ENCODE peak calls at places on chromosomes 6 and 20, in four cellular contexts. One of them, this sample, is unnamed.

GRCh38 chr20:58481541-58482021 is 33.6 kb downstream of the APCDD1L start:
- DNase-seq in neural progenitor cell: peak
- DNase-seq in upper lobe of right lung: no peak
- DNase-seq in suprapubic skin: peak
- DNase-seq in this sample: peak

GRCh38 chr6:17851001-17851719 is 136.3 kb downstream of the KIF13A start:
- DNase-seq in neural progenitor cell: no peak
- DNase-seq in upper lobe of right lung: no peak
- DNase-seq in suprapubic skin: no peak
- DNase-seq in this sample: no peak

GRCh38 chr6:94478178-94479140 is 1059.1 kb upstream of the EPHA7 start:
- DNase-seq in neural progenitor cell: peak
- DNase-seq in upper lobe of right lung: no peak
- DNase-seq in suprapubic skin: no peak
- DNase-seq in this sample: no peak

GRCh38 chr6:130615816-130616215 is 211.4 kb upstream of the SMLR1 start:
- DNase-seq in neural progenitor cell: no peak
- DNase-seq in upper lobe of right lung: no peak
- DNase-seq in suprapubic skin: no peak
- DNase-seq in this sample: no peak

GRCh38 chr20:2816030-2816582 is at the start of gene TMEM239:
- DNase-seq in neural progenitor cell: no peak
- DNase-seq in upper lobe of right lung: no peak
- DNase-seq in suprapubic skin: peak
- DNase-seq in this sample: no peak

GRCh38 chr6:122947355-122947754 is 48.7 kb upstream of the CLVS2 start:
- DNase-seq in neural progenitor cell: peak
- DNase-seq in upper lobe of right lung: no peak
- DNase-seq in suprapubic skin: no peak
- DNase-seq in this sample: peak

GRCh38 chr20:54368578-54368977 is 106.8 kb upstream of the DOK5 start:
- DNase-seq in neural progenitor cell: no peak
- DNase-seq in upper lobe of right lung: no peak
- DNase-seq in suprapubic skin: no peak
- DNase-seq in this sample: no peak

GRCh38 chr20:41249781-41250281 is 67.7 kb downstream of the ZHX3 start:
- DNase-seq in neural progenitor cell: peak
- DNase-seq in upper lobe of right lung: no peak
- DNase-seq in suprapubic skin: no peak
- DNase-seq in this sample: peak

GRCh38 chr6:1903780-1904493 is 294.2 kb downstream of the FOXC1 start:
- DNase-seq in neural progenitor cell: peak
- DNase-seq in upper lobe of right lung: no peak
- DNase-seq in suprapubic skin: no peak
- DNase-seq in this sample: no peak

GRCh38 chr6:42769051-42769450 is 12.8 kb upstream of the BICRAL start:
- DNase-seq in neural progenitor cell: peak
- DNase-seq in upper lobe of right lung: no peak
- DNase-seq in suprapubic skin: no peak
- DNase-seq in this sample: no peak

GRCh38 chr6:54730767-54731665 is 115.6 kb upstream of the FAM83B start:
- DNase-seq in neural progenitor cell: no peak
- DNase-seq in upper lobe of right lung: no peak
- DNase-seq in suprapubic skin: no peak
- DNase-seq in this sample: no peak

GRCh38 chr6:144661101-144661806 is 376.1 kb downstream of the UTRN start:
- DNase-seq in neural progenitor cell: peak
- DNase-seq in upper lobe of right lung: no peak
- DNase-seq in suprapubic skin: no peak
- DNase-seq in this sample: no peak

GRCh38 chr20:1946762-1947534 is 46.9 kb downstream of the PDYN start:
- DNase-seq in neural progenitor cell: peak
- DNase-seq in upper lobe of right lung: no peak
- DNase-seq in suprapubic skin: peak
- DNase-seq in this sample: no peak

GRCh38 chr6:136783495-136784270 is 8.6 kb downstream of the MAP3K5 start:
- DNase-seq in neural progenitor cell: no peak
- DNase-seq in upper lobe of right lung: peak
- DNase-seq in suprapubic skin: no peak
- DNase-seq in this sample: no peak

GRCh38 chr20:63334356-63334755 is 26.8 kb downstream of the CHRNA4 start:
- DNase-seq in neural progenitor cell: no peak
- DNase-seq in upper lobe of right lung: no peak
- DNase-seq in suprapubic skin: no peak
- DNase-seq in this sample: no peak

GRCh38 chr6:105318660-105319059 is 84.2 kb downstream of the PREP start:
- DNase-seq in neural progenitor cell: no peak
- DNase-seq in upper lobe of right lung: no peak
- DNase-seq in suprapubic skin: no peak
- DNase-seq in this sample: peak

GRCh38 chr6:43383021-43383667 is 13.7 kb upstream of the ZNF318 start:
- DNase-seq in neural progenitor cell: no peak
- DNase-seq in upper lobe of right lung: no peak
- DNase-seq in suprapubic skin: no peak
- DNase-seq in this sample: peak

GRCh38 chr20:44113642-44113945 is 73.4 kb downstream of the JPH2 start:
- DNase-seq in neural progenitor cell: no peak
- DNase-seq in upper lobe of right lung: no peak
- DNase-seq in suprapubic skin: no peak
- DNase-seq in this sample: no peak

GRCh38 chr20:325043-325888 is at the start of gene SOX12:
- DNase-seq in neural progenitor cell: peak
- DNase-seq in upper lobe of right lung: peak
- DNase-seq in suprapubic skin: peak
- DNase-seq in this sample: peak

GRCh38 chr6:40436685-40437604 is 150.2 kb downstream of the LRFN2 start:
- DNase-seq in neural progenitor cell: no peak
- DNase-seq in upper lobe of right lung: no peak
- DNase-seq in suprapubic skin: no peak
- DNase-seq in this sample: peak

GRCh38 chr6:118783931-118784528 is 109.9 kb upstream of the ASF1A start:
- DNase-seq in neural progenitor cell: no peak
- DNase-seq in upper lobe of right lung: no peak
- DNase-seq in suprapubic skin: no peak
- DNase-seq in this sample: no peak

GRCh38 chr20:55057779-55058415 is 582.5 kb downstream of the DOK5 start:
- DNase-seq in neural progenitor cell: no peak
- DNase-seq in upper lobe of right lung: no peak
- DNase-seq in suprapubic skin: no peak
- DNase-seq in this sample: no peak

GRCh38 chr6:43286995-43287716 is 10.9 kb upstream of the SLC22A7 start:
- DNase-seq in neural progenitor cell: peak
- DNase-seq in upper lobe of right lung: no peak
- DNase-seq in suprapubic skin: no peak
- DNase-seq in this sample: no peak

GRCh38 chr20:50308513-50309279 is 118.1 kb downstream of the CEBPB start:
- DNase-seq in neural progenitor cell: peak
- DNase-seq in upper lobe of right lung: peak
- DNase-seq in suprapubic skin: peak
- DNase-seq in this sample: peak
- TF ChIP-seq CTCF in neural progenitor cell: peak
- TF ChIP-seq CTCF in upper lobe of right lung: peak
- TF ChIP-seq CTCF in suprapubic skin: no peak
- TF ChIP-seq CTCF in this sample: peak

GRCh38 chr6:146901940-146902816 is 302.0 kb upstream of the STXBP5 start:
- DNase-seq in neural progenitor cell: no peak
- DNase-seq in upper lobe of right lung: no peak
- DNase-seq in suprapubic skin: no peak
- DNase-seq in this sample: peak
- TF ChIP-seq CTCF in neural progenitor cell: no peak
- TF ChIP-seq CTCF in upper lobe of right lung: peak
- TF ChIP-seq CTCF in suprapubic skin: no peak
- TF ChIP-seq CTCF in this sample: peak

GRCh38 chr20:9506964-9507369 is 7.4 kb upstream of the LAMP5 start:
- DNase-seq in neural progenitor cell: peak
- DNase-seq in upper lobe of right lung: no peak
- DNase-seq in suprapubic skin: no peak
- DNase-seq in this sample: no peak

GRCh38 chr20:9506337-9506821 is 8.0 kb upstream of the LAMP5 start:
- DNase-seq in neural progenitor cell: no peak
- DNase-seq in upper lobe of right lung: no peak
- DNase-seq in suprapubic skin: no peak
- DNase-seq in this sample: no peak

GRCh38 chr20:9500121-9500911 is 14.1 kb upstream of the LAMP5 start:
- DNase-seq in neural progenitor cell: no peak
- DNase-seq in upper lobe of right lung: no peak
- DNase-seq in suprapubic skin: no peak
- DNase-seq in this sample: no peak

GRCh38 chr20:9501473-9501872 is 12.9 kb upstream of the LAMP5 start:
- DNase-seq in neural progenitor cell: no peak
- DNase-seq in upper lobe of right lung: no peak
- DNase-seq in suprapubic skin: no peak
- DNase-seq in this sample: no peak

GRCh38 chr20:9503530-9504251 is 10.7 kb upstream of the LAMP5 start:
- DNase-seq in neural progenitor cell: peak
- DNase-seq in upper lobe of right lung: no peak
- DNase-seq in suprapubic skin: no peak
- DNase-seq in this sample: peak
- TF ChIP-seq CTCF in neural progenitor cell: peak
- TF ChIP-seq CTCF in upper lobe of right lung: no peak
- TF ChIP-seq CTCF in suprapubic skin: no peak
- TF ChIP-seq CTCF in this sample: no peak

GRCh38 chr6:37332894-37333293 is 20.9 kb upstream of the RNF8 start:
- DNase-seq in neural progenitor cell: no peak
- DNase-seq in upper lobe of right lung: no peak
- DNase-seq in suprapubic skin: no peak
- DNase-seq in this sample: no peak

GRCh38 chr6:37331047-37331446 is 22.7 kb upstream of the RNF8 start:
- DNase-seq in neural progenitor cell: no peak
- DNase-seq in upper lobe of right lung: no peak
- DNase-seq in suprapubic skin: no peak
- DNase-seq in this sample: no peak

GRCh38 chr6:37338745-37339255 is 15.0 kb upstream of the RNF8 start:
- DNase-seq in neural progenitor cell: no peak
- DNase-seq in upper lobe of right lung: no peak
- DNase-seq in suprapubic skin: no peak
- DNase-seq in this sample: no peak

DNA sequence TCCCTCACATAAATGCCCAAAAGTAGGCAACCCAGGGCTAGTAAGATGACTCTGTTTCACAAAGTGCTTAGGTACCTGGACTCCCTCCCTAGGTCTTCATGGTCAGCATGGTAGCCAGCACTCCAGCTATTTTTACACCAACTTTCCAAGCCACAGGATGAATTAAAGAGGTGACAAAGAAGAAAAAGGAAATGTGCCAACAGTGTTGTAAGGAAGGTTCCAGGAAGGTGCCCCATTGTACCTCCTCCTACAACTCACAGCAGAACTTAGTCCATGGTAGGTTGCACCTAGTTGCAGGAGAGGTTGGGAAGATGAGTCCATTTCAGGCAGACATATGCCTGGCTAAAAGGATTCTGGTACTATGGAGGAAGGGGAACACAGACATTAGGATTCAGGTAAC is 19.7 kb upstream of the RNF8 start:
- DNase-seq in neural progenitor cell: no peak
- DNase-seq in upper lobe of right lung: no peak
- DNase-seq in suprapubic skin: no peak
- DNase-seq in this sample: no peak
- TF ChIP-seq CTCF in neural progenitor cell: no peak
- TF ChIP-seq CTCF in upper lobe of right lung: no peak
- TF ChIP-seq CTCF in suprapubic skin: no peak
- TF ChIP-seq CTCF in this sample: no peak

This sample was measured in MCF 10A.